ENCODE peak calls at places on chromosomes 1 and 21, in four cellular contexts. M is GM12878, G is HepG2, T is K562. A is an unnamed sample.

GRCh38 chr1:184574588-184574987 is 180.1 kb downstream of the EDEM3 start:
- DNase-seq in M (no peak), T (no peak), G (no peak), A (no peak)

GRCh38 chr1:110380667-110381283 is 10.1 kb downstream of the SLC16A4 start:
- DNase-seq in M (no peak), T (no peak), G (no peak), A (no peak)

GRCh38 chr1:234214129-234214910 is 158.9 kb upstream of the COA6 start:
- DNase-seq in G (no peak), M (no peak), T (no peak), A (peak)

GRCh38 chr1:79264285-79264684 is 257.8 kb upstream of the ADGRL4 start:
- DNase-seq in M (no peak), G (no peak), T (no peak), A (no peak)

GRCh38 chr1:240091614-240092300 is at the start of gene FMN2:
- DNase-seq in T (peak), G (peak), M (no peak), A (peak)

GRCh38 chr1:63557365-63557987 is 34.2 kb downstream of the EFCAB7 start:
- DNase-seq in T (peak), G (peak), M (no peak), A (peak)

GRCh38 chr1:40796939-40797667 is 13.5 kb downstream of the KCNQ4 start:
- DNase-seq in T (no peak), G (no peak), M (no peak), A (no peak)

GRCh38 chr1:157304271-157304670 is 166.1 kb upstream of the ETV3 start:
- DNase-seq in M (no peak), T (no peak), G (no peak), A (no peak)

GRCh38 chr1:36650200-36651065 is 167.7 kb upstream of the CSF3R start:
- DNase-seq in G (peak), M (no peak), T (peak), A (peak)

GRCh38 chr1:79599257-79599656 is 592.7 kb upstream of the ADGRL4 start:
- DNase-seq in G (no peak), M (no peak), T (no peak), A (no peak)

GRCh38 chr1:208069317-208069716 is 158.4 kb upstream of the CD34 start:
- DNase-seq in M (no peak), T (no peak), G (no peak), A (no peak)

GRCh38 chr21:33808715-33809367 is 106.8 kb downstream of the ATP5PO start:
- DNase-seq in M (no peak), G (no peak), T (no peak), A (no peak)

GRCh38 chr1:173669491-173669941 is at the start of gene ANKRD45:
- DNase-seq in T (no peak), G (no peak), M (no peak), A (no peak)

GRCh38 chr1:56411484-56412180 is 167.7 kb downstream of the PLPP3 start:
- DNase-seq in T (no peak), G (no peak), M (no peak), A (no peak)

GRCh38 chr1:200038987-200039848 is 11.7 kb downstream of the NR5A2 start:
- DNase-seq in T (no peak), G (no peak), M (no peak), A (peak)

GRCh38 chr1:40662864-40663263 is 2.6 kb downstream of the RIMS3 start:
- DNase-seq in G (no peak), T (no peak), M (no peak), A (no peak)

GRCh38 chr1:202624088-202624780 is 86.0 kb downstream of the SYT2 start:
- DNase-seq in M (no peak), G (no peak), T (no peak), A (no peak)

GRCh38 chr1:202624781-202625108 is 85.5 kb downstream of the SYT2 start:
- DNase-seq in T (no peak), G (no peak), M (no peak), A (no peak)

GRCh38 chr1:202621446-202621845 is 88.8 kb downstream of the SYT2 start:
- DNase-seq in M (no peak), T (no peak), G (no peak), A (no peak)

GRCh38 chr1:202623075-202623474 is 87.2 kb downstream of the SYT2 start:
- DNase-seq in M (no peak), G (no peak), T (peak), A (no peak)

GRCh38 chr1:202622388-202622787 is 87.9 kb downstream of the SYT2 start:
- DNase-seq in G (no peak), T (no peak), M (no peak), A (no peak)
- TF ChIP-seq FOXM1 in G (no peak), T (no peak), M (no peak), A (no peak)

GRCh38 chr1:213371769-213372619 is 321.0 kb downstream of the RPS6KC1 start:
- DNase-seq in M (no peak), T (no peak), G (peak), A (no peak)

GRCh38 chr1:213374369-213374768 is 323.3 kb downstream of the RPS6KC1 start:
- DNase-seq in T (peak), G (peak), M (no peak), A (peak)

GRCh38 chr1:213381572-213382084 is 330.6 kb downstream of the RPS6KC1 start:
- DNase-seq in M (no peak), T (no peak), G (no peak), A (no peak)

GRCh38 chr1:213375002-213375401 is 324.0 kb downstream of the RPS6KC1 start:
- DNase-seq in G (no peak), T (no peak), M (no peak), A (no peak)

DNA sequence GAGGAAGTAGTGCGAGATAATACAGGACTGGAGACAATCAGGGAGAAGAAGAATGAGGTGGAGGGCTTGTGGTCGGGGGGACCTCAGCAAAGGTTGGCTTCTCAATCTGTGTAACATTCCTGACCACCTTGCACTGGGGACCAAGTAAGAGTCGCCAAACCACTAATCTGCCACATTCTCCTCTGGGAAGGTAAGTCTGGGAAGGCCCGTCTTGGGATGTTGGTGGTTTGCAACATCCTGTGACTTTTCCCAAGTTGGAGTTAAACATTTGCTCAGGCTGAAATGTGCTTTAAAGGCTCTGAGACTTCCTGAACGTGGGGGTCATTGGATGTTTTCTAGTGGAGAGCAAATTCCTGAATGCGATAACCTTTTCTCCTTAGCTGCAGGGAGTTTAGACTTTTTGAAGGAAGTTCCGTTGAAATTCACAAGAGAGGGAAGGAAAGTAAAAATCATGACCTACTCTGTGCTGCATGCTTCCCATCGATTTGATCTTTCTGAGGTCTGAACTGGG is 325.9 kb downstream of the RPS6KC1 start:
- DNase-seq in G (peak), T (no peak), M (no peak), A (no peak)
- TF ChIP-seq SP1 in G (no peak), T (no peak), M (no peak), A (no peak)

GRCh38 chr1:175481126-175482071 is 262.0 kb downstream of the TNR start:
- DNase-seq in M (no peak), T (peak), G (no peak), A (peak)
- TF ChIP-seq FOXM1 in M (no peak), T (no peak), G (no peak), A (no peak)

GRCh38 chr1:82565146-82565545 is 764.4 kb downstream of the ADGRL2 start:
- DNase-seq in T (no peak), G (no peak), M (no peak), A (no peak)
- TF ChIP-seq SP1 in T (no peak), G (no peak), M (no peak), A (no peak)

DNA sequence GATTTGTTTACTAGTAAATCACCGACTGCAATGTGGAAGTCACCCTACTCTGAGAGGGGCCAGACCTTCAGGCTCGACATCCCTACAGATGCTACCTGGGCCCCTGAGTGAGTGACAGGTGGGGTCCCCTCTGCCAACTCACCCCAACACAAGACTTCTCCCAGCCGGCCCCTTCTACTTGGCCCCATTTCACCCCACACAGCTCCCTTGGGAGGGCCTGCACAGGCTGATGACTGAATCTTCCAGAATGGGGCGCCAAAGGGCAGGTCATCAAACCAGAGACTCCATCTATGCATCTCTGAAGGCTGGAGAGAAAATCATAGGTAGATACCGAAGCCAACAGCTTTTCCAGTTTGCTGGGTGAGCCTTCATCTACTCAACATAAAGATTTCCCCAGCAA is 9.4 kb upstream of the S100A8 start:
- DNase-seq in M (no peak), T (peak), G (no peak), A (no peak)
- TF ChIP-seq FOXM1 in M (no peak), T (no peak), G (no peak), A (no peak)

GRCh38 chr1:26627959-26628358 is 67.9 kb upstream of the ARID1A start:
- DNase-seq in M (no peak), T (no peak), G (no peak), A (no peak)

GRCh38 chr1:26630634-26631033 is 65.2 kb upstream of the ARID1A start:
- DNase-seq in M (no peak), G (peak), T (no peak), A (no peak)

DNA sequence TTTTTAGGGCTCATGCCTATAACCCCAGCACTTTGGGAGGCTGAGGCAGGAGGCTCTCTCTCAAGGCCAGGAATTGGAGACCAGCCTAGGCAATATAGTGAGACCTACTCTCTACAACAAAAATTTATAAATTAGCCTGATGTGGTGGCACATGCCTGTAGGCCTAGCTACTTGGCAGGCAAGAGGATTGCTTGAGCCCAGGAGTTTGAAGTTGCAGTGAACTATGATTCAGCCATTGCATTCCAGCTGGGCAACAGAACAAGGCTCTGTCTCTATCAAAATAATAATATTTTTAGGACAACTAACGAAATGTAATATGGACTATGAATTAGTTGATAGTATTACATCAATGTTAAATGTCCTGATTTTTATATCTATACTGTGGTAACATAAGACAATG is 68.8 kb upstream of the ARID1A start:
- DNase-seq in M (no peak), G (no peak), T (no peak), A (no peak)
- TF ChIP-seq SP1 in M (no peak), G (no peak), T (no peak), A (no peak)

GRCh38 chr1:169493251-169493650 is 7.5 kb upstream of the SLC19A2 start:
- DNase-seq in G (no peak), T (no peak), M (no peak), A (no peak)

GRCh38 chr1:169488157-169488556 is 2.4 kb upstream of the SLC19A2 start:
- DNase-seq in M (no peak), T (no peak), G (no peak), A (no peak)

GRCh38 chr1:169494343-169494742 is 8.6 kb upstream of the SLC19A2 start:
- DNase-seq in T (no peak), G (peak), M (no peak), A (no peak)

GRCh38 chr1:169495050-169495740 is 9.5 kb upstream of the SLC19A2 start:
- DNase-seq in G (no peak), T (no peak), M (no peak), A (no peak)

DNA sequence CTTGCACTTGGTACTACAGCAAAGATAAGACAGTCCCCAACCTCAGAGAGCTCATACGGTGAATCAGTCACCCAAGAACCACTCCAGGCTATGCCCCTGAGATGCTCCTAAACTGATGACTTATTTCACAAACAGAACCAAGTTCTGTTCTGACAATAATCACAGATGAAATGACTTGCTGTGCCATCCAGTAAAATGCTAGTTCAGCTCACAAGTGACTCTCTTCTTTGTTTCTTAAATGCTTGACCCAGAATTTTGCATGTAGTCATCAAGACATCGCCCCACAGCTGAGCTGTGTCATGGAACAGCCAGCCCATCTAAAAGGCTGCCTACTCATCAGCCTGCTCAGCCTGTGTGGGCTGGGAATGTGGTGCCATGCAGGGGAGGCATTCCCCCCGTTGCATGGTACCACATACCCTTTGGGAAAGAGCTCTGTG is 6.1 kb upstream of the SLC19A2 start:
- DNase-seq in T (no peak), G (no peak), M (no peak), A (no peak)
- TF ChIP-seq FOXM1 in T (no peak), G (no peak), M (no peak), A (no peak)

GRCh38 chr1:54047384-54048315 is 5.4 kb downstream of the TMEM59 start:
- DNase-seq in M (no peak), T (no peak), G (no peak), A (no peak)

GRCh38 chr1:54046671-54047383 is 6.2 kb downstream of the TMEM59 start:
- DNase-seq in T (no peak), M (no peak), G (no peak), A (no peak)

DNA sequence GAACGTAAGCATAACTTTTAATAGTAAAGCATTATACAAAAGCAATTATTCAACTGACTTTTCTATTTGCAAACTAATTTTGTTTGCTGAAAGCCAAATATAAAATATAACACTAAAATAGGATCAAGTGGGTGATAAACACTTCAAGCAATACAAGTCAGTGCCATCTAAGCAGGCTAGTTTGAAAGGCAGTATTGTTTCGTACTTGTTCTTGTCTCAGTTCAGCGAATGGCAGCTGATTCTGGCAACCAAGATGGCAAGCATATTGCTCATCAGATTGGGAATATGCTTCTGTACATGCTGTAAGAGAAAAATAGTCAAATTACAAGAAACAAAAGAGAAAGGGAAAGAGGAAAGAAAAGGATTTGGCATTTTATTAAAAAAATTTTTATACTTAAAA is 7.5 kb downstream of the TMEM59 start:
- DNase-seq in T (no peak), M (no peak), G (no peak), A (no peak)
- TF ChIP-seq SP1 in T (no peak), M (no peak), G (no peak), A (no peak)

DNA sequence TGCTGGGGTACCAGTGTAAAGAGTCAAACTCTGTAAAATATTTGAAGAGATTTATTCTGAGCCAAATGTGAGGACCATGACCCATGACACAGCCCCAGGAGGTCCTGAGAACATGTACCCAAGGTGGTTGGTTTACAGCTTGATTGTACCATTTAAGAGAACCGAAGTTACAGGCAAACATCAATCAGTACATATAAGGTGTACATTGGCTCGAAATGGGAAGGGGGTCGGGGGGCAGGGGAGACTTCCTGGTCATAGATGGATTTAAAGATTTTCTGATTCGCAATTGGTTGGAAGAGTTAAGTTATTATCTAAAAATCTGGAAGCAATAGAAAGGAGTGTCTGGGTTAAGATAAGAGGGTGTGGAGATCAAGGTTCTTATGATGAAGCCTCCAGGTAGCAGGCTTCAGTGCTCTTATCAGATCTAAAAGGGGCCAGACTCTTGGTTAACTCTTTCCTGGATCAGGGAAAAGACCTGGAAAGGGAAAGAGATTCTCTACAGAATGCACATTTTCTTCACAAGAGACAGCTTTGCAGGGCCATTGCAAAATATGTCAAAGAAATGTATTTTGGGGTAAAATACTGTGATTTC is 47.5 kb upstream of the NTPCR start:
- DNase-seq in M (no peak), G (no peak), T (no peak), A (no peak)
- TF ChIP-seq FOXM1 in M (no peak), G (no peak), T (no peak), A (no peak)